ENCODE peak calls at places on chromosome 18, in six cellular contexts. W is SW480, V is thoracic aorta, L is HT1080, U is glutamatergic neuron, O is T follicular helper cell. S is an unnamed sample.
A peak's percentile ranks its signal among the peaks of the same experiment; 100 is the strongest.

GRCh38 chr18:61817086-61817485 is 75.7 kb downstream of the RNF152 start:
- DNase-seq in V (no peak), L (no peak), O (no peak), W (no peak), U (no peak), S (no peak)

GRCh38 chr18:67730884-67731283 is 214.4 kb upstream of the DSEL start:
- DNase-seq in W (no peak), V (no peak), O (no peak), U (no peak), L (peak; percentile 77), S (no peak)

GRCh38 chr18:54883816-54884604 is 55.7 kb downstream of the RAB27B start:
- DNase-seq in L (peak; percentile 34), U (no peak), V (no peak), O (no peak), W (no peak), S (no peak)

GRCh38 chr18:67199993-67200617 is 316.4 kb downstream of the DSEL start:
- DNase-seq in L (peak; percentile 56), U (no peak), V (no peak), O (no peak), W (peak; percentile 31), S (no peak)

GRCh38 chr18:13945811-13946210 is 30.5 kb upstream of the MC2R start:
- DNase-seq in L (no peak), V (no peak), O (no peak), U (no peak), W (no peak), S (no peak)

GRCh38 chr18:21826196-21826595 is 85.6 kb downstream of the MIB1 start:
- DNase-seq in O (no peak), V (no peak), U (no peak), W (no peak), L (peak; percentile 37), S (no peak)

GRCh38 chr18:9974279-9974915 is 60.6 kb downstream of the VAPA start:
- DNase-seq in L (no peak), V (no peak), O (no peak), U (no peak), W (no peak), S (no peak)

GRCh38 chr18:58005036-58005435 is 39.0 kb upstream of the NEDD4L start:
- DNase-seq in L (peak; percentile 83), O (no peak), V (no peak), U (no peak), W (peak; percentile 22), S (no peak)

GRCh38 chr18:8732442-8733360 is 27.3 kb downstream of the MTCL1 start:
- DNase-seq in V (no peak), W (no peak), O (no peak), L (no peak), U (no peak), S (no peak)

GRCh38 chr18:42290318-42291307 is 335.6 kb downstream of the PIK3C3 start:
- DNase-seq in L (no peak), W (no peak), U (no peak), V (no peak), O (no peak), S (no peak)

GRCh38 chr18:7624697-7625096 is 57.6 kb downstream of the PTPRM start:
- DNase-seq in U (no peak), W (no peak), O (no peak), L (no peak), V (no peak), S (no peak)

GRCh38 chr18:74116628-74117554 is 30.7 kb downstream of the FBXO15 start:
- DNase-seq in O (peak; percentile 4), U (no peak), W (peak; percentile 9), V (no peak), L (no peak), S (peak; percentile 71)

GRCh38 chr18:50187659-50188058 is 7.3 kb downstream of the MYO5B start:
- DNase-seq in O (no peak), U (no peak), V (no peak), W (no peak), L (no peak), S (no peak)

GRCh38 chr18:48590678-48591077 is 51.8 kb downstream of the CTIF start:
- DNase-seq in L (peak; percentile 84), W (no peak), U (no peak), O (no peak), V (peak; percentile 40), S (no peak)

GRCh38 chr18:55579471-55579870 is 8.5 kb downstream of the TCF4 start:
- DNase-seq in V (no peak), L (no peak), W (no peak), U (no peak), O (no peak), S (no peak)

GRCh38 chr18:30889582-30890301 is 152.8 kb downstream of the DSC3 start:
- DNase-seq in L (peak; percentile 42), U (peak; percentile 20), W (peak; percentile 2), O (no peak), V (no peak), S (peak; percentile 52)

GRCh38 chr18:76463358-76463757 is 31.7 kb downstream of the ZNF516 start:
- DNase-seq in O (no peak), U (no peak), V (no peak), W (no peak), L (no peak), S (peak; percentile 41)

GRCh38 chr18:23377669-23378469 is 75.2 kb upstream of the RIOK3 start:
- DNase-seq in U (no peak), O (no peak), W (peak; percentile 30), L (peak; percentile 81), V (no peak), S (no peak)

GRCh38 chr18:52130621-52131020 is 209.4 kb upstream of the DCC start:
- DNase-seq in V (no peak), O (no peak), W (no peak), L (peak; percentile 37), U (no peak), S (no peak)

GRCh38 chr18:37341473-37342086 is 224.0 kb downstream of the CELF4 start:
- DNase-seq in V (no peak), L (peak; percentile 11), O (no peak), U (no peak), W (no peak), S (no peak)

GRCh38 chr18:52484977-52485376 is 145.0 kb downstream of the DCC start:
- DNase-seq in U (no peak), O (no peak), L (no peak), V (no peak), W (no peak), S (no peak)

GRCh38 chr18:67551146-67551545 is 34.6 kb upstream of the DSEL start:
- DNase-seq in L (no peak), O (no peak), W (no peak), V (no peak), U (no peak), S (no peak)

GRCh38 chr18:8139971-8140406 is 469.2 kb upstream of the RAB12 start:
- DNase-seq in U (no peak), O (no peak), L (no peak), W (no peak), V (no peak), S (no peak)

GRCh38 chr18:36525913-36526312 is 228.4 kb downstream of the FHOD3 start:
- DNase-seq in L (no peak), W (no peak), O (no peak), U (no peak), V (no peak), S (no peak)

GRCh38 chr18:21141678-21142422 is 30.2 kb upstream of the ROCK1 start:
- DNase-seq in O (no peak), W (no peak), U (no peak), L (no peak), V (no peak), S (no peak)

GRCh38 chr18:22457552-22457951 is 39.8 kb upstream of the CTAGE1 start:
- DNase-seq in U (no peak), V (no peak), L (no peak), W (no peak), O (no peak), S (no peak)